ENCODE peak calls at places on chromosomes 7 and 10, in six cellular contexts. One of them, this sample, is unnamed.

GRCh38 chr7:63900394-63901203 is 98.0 kb upstream of the ZNF722 start:
- DNase-seq in NCI-H345: no peak
- DNase-seq in activated T-cell treated with anti-CD3 and anti-CD28 coated beads for 1 hour: peak; percentile 85
- DNase-seq in T1000: peak; percentile 85
- DNase-seq in AG04449: no peak
- DNase-seq in dorsolateral prefrontal cortex: peak; percentile 91
- DNase-seq in this sample: peak; percentile 64

GRCh38 chr7:138785587-138786437 is 12.0 kb upstream of the TMEM213 start:
- DNase-seq in NCI-H345: no peak
- DNase-seq in activated T-cell treated with anti-CD3 and anti-CD28 coated beads for 1 hour: no peak
- DNase-seq in T1000: no peak
- DNase-seq in AG04449: no peak
- DNase-seq in dorsolateral prefrontal cortex: no peak
- DNase-seq in this sample: no peak

GRCh38 chr7:82594665-82595064 is 151.1 kb upstream of the CACNA2D1 start:
- DNase-seq in NCI-H345: peak; percentile 89
- DNase-seq in activated T-cell treated with anti-CD3 and anti-CD28 coated beads for 1 hour: no peak
- DNase-seq in T1000: no peak
- DNase-seq in AG04449: no peak
- DNase-seq in dorsolateral prefrontal cortex: no peak
- DNase-seq in this sample: no peak

GRCh38 chr10:15585303-15585715 is 134.4 kb downstream of the ITGA8 start:
- DNase-seq in NCI-H345: no peak
- DNase-seq in activated T-cell treated with anti-CD3 and anti-CD28 coated beads for 1 hour: peak; percentile 1
- DNase-seq in T1000: no peak
- DNase-seq in AG04449: no peak
- DNase-seq in dorsolateral prefrontal cortex: peak; percentile 60
- DNase-seq in this sample: no peak

GRCh38 chr7:40474790-40475680 is 340.2 kb downstream of the SUGCT start:
- DNase-seq in NCI-H345: no peak
- DNase-seq in activated T-cell treated with anti-CD3 and anti-CD28 coated beads for 1 hour: no peak
- DNase-seq in T1000: no peak
- DNase-seq in AG04449: no peak
- DNase-seq in dorsolateral prefrontal cortex: no peak
- DNase-seq in this sample: no peak

GRCh38 chr10:87605656-87606308 is 53.9 kb upstream of the PAPSS2 start:
- DNase-seq in NCI-H345: peak; percentile 30
- DNase-seq in activated T-cell treated with anti-CD3 and anti-CD28 coated beads for 1 hour: no peak
- DNase-seq in T1000: no peak
- DNase-seq in AG04449: no peak
- DNase-seq in dorsolateral prefrontal cortex: no peak
- DNase-seq in this sample: no peak

GRCh38 chr10:77648472-77648871 is 10.9 kb upstream of the KCNMA1 start:
- DNase-seq in NCI-H345: no peak
- DNase-seq in activated T-cell treated with anti-CD3 and anti-CD28 coated beads for 1 hour: no peak
- DNase-seq in T1000: no peak
- DNase-seq in AG04449: no peak
- DNase-seq in dorsolateral prefrontal cortex: no peak
- DNase-seq in this sample: no peak

GRCh38 chr10:82150123-82150900 is 275.3 kb downstream of the NRG3 start:
- DNase-seq in NCI-H345: peak; percentile 10
- DNase-seq in activated T-cell treated with anti-CD3 and anti-CD28 coated beads for 1 hour: no peak
- DNase-seq in T1000: no peak
- DNase-seq in AG04449: no peak
- DNase-seq in dorsolateral prefrontal cortex: peak; percentile 50
- DNase-seq in this sample: no peak

GRCh38 chr7:105268056-105268455 is 120.7 kb downstream of the SRPK2 start:
- DNase-seq in NCI-H345: no peak
- DNase-seq in activated T-cell treated with anti-CD3 and anti-CD28 coated beads for 1 hour: no peak
- DNase-seq in T1000: no peak
- DNase-seq in AG04449: peak; percentile 17
- DNase-seq in dorsolateral prefrontal cortex: no peak
- DNase-seq in this sample: no peak

GRCh38 chr10:50512743-50513416 is 110.9 kb downstream of the SGMS1 start:
- DNase-seq in NCI-H345: no peak
- DNase-seq in activated T-cell treated with anti-CD3 and anti-CD28 coated beads for 1 hour: no peak
- DNase-seq in T1000: no peak
- DNase-seq in AG04449: no peak
- DNase-seq in dorsolateral prefrontal cortex: no peak
- DNase-seq in this sample: no peak

GRCh38 chr10:75032813-75033212 is 78.6 kb upstream of the SAMD8 start:
- DNase-seq in NCI-H345: no peak
- DNase-seq in activated T-cell treated with anti-CD3 and anti-CD28 coated beads for 1 hour: no peak
- DNase-seq in T1000: no peak
- DNase-seq in AG04449: no peak
- DNase-seq in dorsolateral prefrontal cortex: no peak
- DNase-seq in this sample: no peak

GRCh38 chr10:80571352-80571751 is 33.6 kb downstream of the SH2D4B start:
- DNase-seq in NCI-H345: no peak
- DNase-seq in activated T-cell treated with anti-CD3 and anti-CD28 coated beads for 1 hour: no peak
- DNase-seq in T1000: no peak
- DNase-seq in AG04449: no peak
- DNase-seq in dorsolateral prefrontal cortex: no peak
- DNase-seq in this sample: no peak

GRCh38 chr10:86960003-86960862 is 1.8 kb downstream of the SNCG start:
- DNase-seq in NCI-H345: no peak
- DNase-seq in activated T-cell treated with anti-CD3 and anti-CD28 coated beads for 1 hour: no peak
- DNase-seq in T1000: no peak
- DNase-seq in AG04449: no peak
- DNase-seq in dorsolateral prefrontal cortex: peak; percentile 33
- DNase-seq in this sample: no peak

GRCh38 chr7:106717997-106718871 is 57.3 kb upstream of the CCDC71L start:
- DNase-seq in NCI-H345: no peak
- DNase-seq in activated T-cell treated with anti-CD3 and anti-CD28 coated beads for 1 hour: peak; percentile 49
- DNase-seq in T1000: peak; percentile 54
- DNase-seq in AG04449: peak; percentile 98
- DNase-seq in dorsolateral prefrontal cortex: no peak
- DNase-seq in this sample: no peak

GRCh38 chr10:30384791-30385201 is 35.7 kb upstream of the MTPAP start:
- DNase-seq in NCI-H345: peak; percentile 27
- DNase-seq in activated T-cell treated with anti-CD3 and anti-CD28 coated beads for 1 hour: no peak
- DNase-seq in T1000: no peak
- DNase-seq in AG04449: no peak
- DNase-seq in dorsolateral prefrontal cortex: no peak
- DNase-seq in this sample: no peak

GRCh38 chr10:83276971-83277370 is 862.3 kb upstream of the GHITM start:
- DNase-seq in NCI-H345: no peak
- DNase-seq in activated T-cell treated with anti-CD3 and anti-CD28 coated beads for 1 hour: no peak
- DNase-seq in T1000: no peak
- DNase-seq in AG04449: no peak
- DNase-seq in dorsolateral prefrontal cortex: no peak
- DNase-seq in this sample: no peak

GRCh38 chr7:106623846-106624245 is 37.1 kb downstream of the CCDC71L start:
- DNase-seq in NCI-H345: no peak
- DNase-seq in activated T-cell treated with anti-CD3 and anti-CD28 coated beads for 1 hour: no peak
- DNase-seq in T1000: no peak
- DNase-seq in AG04449: peak; percentile 70
- DNase-seq in dorsolateral prefrontal cortex: no peak
- DNase-seq in this sample: no peak

GRCh38 chr10:97633921-97634320 is 621 bp upstream of the MORN4 start:
- DNase-seq in NCI-H345: peak; percentile 8
- DNase-seq in activated T-cell treated with anti-CD3 and anti-CD28 coated beads for 1 hour: no peak
- DNase-seq in T1000: no peak
- DNase-seq in AG04449: no peak
- DNase-seq in dorsolateral prefrontal cortex: no peak
- DNase-seq in this sample: no peak

GRCh38 chr10:123687758-123688157 is 21.6 kb downstream of the GPR26 start:
- DNase-seq in NCI-H345: no peak
- DNase-seq in activated T-cell treated with anti-CD3 and anti-CD28 coated beads for 1 hour: no peak
- DNase-seq in T1000: no peak
- DNase-seq in AG04449: no peak
- DNase-seq in dorsolateral prefrontal cortex: no peak
- DNase-seq in this sample: no peak

GRCh38 chr10:129464251-129464650 is 2.8 kb upstream of the MGMT start:
- DNase-seq in NCI-H345: no peak
- DNase-seq in activated T-cell treated with anti-CD3 and anti-CD28 coated beads for 1 hour: no peak
- DNase-seq in T1000: no peak
- DNase-seq in AG04449: no peak
- DNase-seq in dorsolateral prefrontal cortex: no peak
- DNase-seq in this sample: no peak

GRCh38 chr10:116444527-116445142 is 17.0 kb downstream of the PNLIPRP3 start:
- DNase-seq in NCI-H345: peak; percentile 6
- DNase-seq in activated T-cell treated with anti-CD3 and anti-CD28 coated beads for 1 hour: no peak
- DNase-seq in T1000: no peak
- DNase-seq in AG04449: no peak
- DNase-seq in dorsolateral prefrontal cortex: no peak
- DNase-seq in this sample: no peak

GRCh38 chr10:57992321-57993077 is 275.2 kb downstream of the IPMK start:
- DNase-seq in NCI-H345: no peak
- DNase-seq in activated T-cell treated with anti-CD3 and anti-CD28 coated beads for 1 hour: no peak
- DNase-seq in T1000: no peak
- DNase-seq in AG04449: no peak
- DNase-seq in dorsolateral prefrontal cortex: no peak
- DNase-seq in this sample: no peak

GRCh38 chr10:83572036-83572435 is 567.3 kb upstream of the GHITM start:
- DNase-seq in NCI-H345: no peak
- DNase-seq in activated T-cell treated with anti-CD3 and anti-CD28 coated beads for 1 hour: no peak
- DNase-seq in T1000: no peak
- DNase-seq in AG04449: no peak
- DNase-seq in dorsolateral prefrontal cortex: no peak
- DNase-seq in this sample: no peak

GRCh38 chr10:78973901-78974408 is 94.8 kb upstream of the ZMIZ1 start:
- DNase-seq in NCI-H345: peak; percentile 90
- DNase-seq in activated T-cell treated with anti-CD3 and anti-CD28 coated beads for 1 hour: peak; percentile 26
- DNase-seq in T1000: peak; percentile 66
- DNase-seq in AG04449: no peak
- DNase-seq in dorsolateral prefrontal cortex: peak; percentile 78
- DNase-seq in this sample: no peak

GRCh38 chr7:98284335-98285036 is 3.0 kb downstream of the BRI3 start:
- DNase-seq in NCI-H345: no peak
- DNase-seq in activated T-cell treated with anti-CD3 and anti-CD28 coated beads for 1 hour: no peak
- DNase-seq in T1000: no peak
- DNase-seq in AG04449: peak; percentile 46
- DNase-seq in dorsolateral prefrontal cortex: no peak
- DNase-seq in this sample: no peak

GRCh38 chr7:22361795-22362194 is 4.8 kb upstream of the RAPGEF5 start:
- DNase-seq in NCI-H345: peak; percentile 86
- DNase-seq in activated T-cell treated with anti-CD3 and anti-CD28 coated beads for 1 hour: no peak
- DNase-seq in T1000: no peak
- DNase-seq in AG04449: no peak
- DNase-seq in dorsolateral prefrontal cortex: no peak
- DNase-seq in this sample: no peak

GRCh38 chr7:115476666-115477065 is 553.9 kb downstream of the TFEC start:
- DNase-seq in NCI-H345: no peak
- DNase-seq in activated T-cell treated with anti-CD3 and anti-CD28 coated beads for 1 hour: no peak
- DNase-seq in T1000: no peak
- DNase-seq in AG04449: no peak
- DNase-seq in dorsolateral prefrontal cortex: no peak
- DNase-seq in this sample: no peak

GRCh38 chr7:132966731-132967130 is 115.2 kb downstream of the CHCHD3 start:
- DNase-seq in NCI-H345: no peak
- DNase-seq in activated T-cell treated with anti-CD3 and anti-CD28 coated beads for 1 hour: no peak
- DNase-seq in T1000: no peak
- DNase-seq in AG04449: no peak
- DNase-seq in dorsolateral prefrontal cortex: no peak
- DNase-seq in this sample: no peak

GRCh38 chr10:13001041-13001886 is at the start of gene CCDC3:
- DNase-seq in NCI-H345: peak; percentile 46
- DNase-seq in activated T-cell treated with anti-CD3 and anti-CD28 coated beads for 1 hour: no peak
- DNase-seq in T1000: peak; percentile 87
- DNase-seq in AG04449: no peak
- DNase-seq in dorsolateral prefrontal cortex: no peak
- DNase-seq in this sample: no peak

GRCh38 chr10:70914316-70914864 is 26.0 kb upstream of the PCBD1 start:
- DNase-seq in NCI-H345: no peak
- DNase-seq in activated T-cell treated with anti-CD3 and anti-CD28 coated beads for 1 hour: no peak
- DNase-seq in T1000: no peak
- DNase-seq in AG04449: no peak
- DNase-seq in dorsolateral prefrontal cortex: no peak
- DNase-seq in this sample: no peak

GRCh38 chr10:76022366-76022765 is 590.9 kb downstream of the LRMDA start:
- DNase-seq in NCI-H345: no peak
- DNase-seq in activated T-cell treated with anti-CD3 and anti-CD28 coated beads for 1 hour: no peak
- DNase-seq in T1000: no peak
- DNase-seq in AG04449: no peak
- DNase-seq in dorsolateral prefrontal cortex: no peak
- DNase-seq in this sample: no peak

GRCh38 chr7:139702313-139702731 is 75.5 kb downstream of the HIPK2 start:
- DNase-seq in NCI-H345: no peak
- DNase-seq in activated T-cell treated with anti-CD3 and anti-CD28 coated beads for 1 hour: no peak
- DNase-seq in T1000: no peak
- DNase-seq in AG04449: no peak
- DNase-seq in dorsolateral prefrontal cortex: no peak
- DNase-seq in this sample: no peak

GRCh38 chr7:70654979-70655378 is 477.0 kb upstream of the GALNT17 start:
- DNase-seq in NCI-H345: no peak
- DNase-seq in activated T-cell treated with anti-CD3 and anti-CD28 coated beads for 1 hour: no peak
- DNase-seq in T1000: no peak
- DNase-seq in AG04449: no peak
- DNase-seq in dorsolateral prefrontal cortex: no peak
- DNase-seq in this sample: no peak

GRCh38 chr7:128948312-128948973 is 10.7 kb downstream of the IRF5 start:
- DNase-seq in NCI-H345: no peak
- DNase-seq in activated T-cell treated with anti-CD3 and anti-CD28 coated beads for 1 hour: no peak
- DNase-seq in T1000: no peak
- DNase-seq in AG04449: no peak
- DNase-seq in dorsolateral prefrontal cortex: no peak
- DNase-seq in this sample: no peak

GRCh38 chr10:32056136-32057040 is at the start of gene KIF5B:
- DNase-seq in NCI-H345: peak; percentile 77
- DNase-seq in activated T-cell treated with anti-CD3 and anti-CD28 coated beads for 1 hour: peak; percentile 77
- DNase-seq in T1000: peak; percentile 87
- DNase-seq in AG04449: no peak
- DNase-seq in dorsolateral prefrontal cortex: peak; percentile 85
- DNase-seq in this sample: peak; percentile 79